ENCODE peak calls at places on chromosomes 13 and 19, in six cellular contexts. F is GM23338, P is endothelial cell of umbilical vein, U is trophoblast cell, B is GM12878, X is IMR-90. O is an unnamed sample.

GRCh38 chr19:1865172-1866010 is 2.0 kb upstream of the KLF16 start:
- DNase-seq in P (no peak), U (no peak), F (no peak), X (no peak), B (no peak), O (no peak)

GRCh38 chr13:71751074-71751473 is 115.9 kb downstream of the DACH1 start:
- DNase-seq in U (no peak), X (no peak), P (no peak), B (no peak), F (no peak), O (no peak)

GRCh38 chr19:37966211-37967072 is 59.4 kb downstream of the SIPA1L3 start:
- DNase-seq in U (peak), B (no peak), P (no peak), F (no peak), X (peak), O (no peak)

GRCh38 chr13:84096221-84096620 is 213.9 kb upstream of the SLITRK1 start:
- DNase-seq in X (peak), U (no peak), F (no peak), B (no peak), P (no peak), O (no peak)

GRCh38 chr13:71729441-71729840 is 137.6 kb downstream of the DACH1 start:
- DNase-seq in P (no peak), X (no peak), B (no peak), U (no peak), F (peak), O (no peak)

GRCh38 chr19:55257461-55258411 is 1.1 kb downstream of the PPP6R1 start:
- DNase-seq in X (peak), U (no peak), P (peak), F (peak), B (no peak), O (peak)

GRCh38 chr19:46786236-46787039 is 2.0 kb downstream of the SLC1A5 start:
- DNase-seq in B (no peak), F (peak), U (peak), X (peak), P (peak), O (peak)

GRCh38 chr19:8242212-8242821 is 33.1 kb downstream of the CERS4 start:
- DNase-seq in B (no peak), F (no peak), P (no peak), U (no peak), X (no peak), O (peak)

GRCh38 chr13:75935805-75936204 is 299.7 kb downstream of the LMO7 start:
- DNase-seq in B (no peak), X (no peak), U (no peak), P (no peak), F (peak), O (no peak)

GRCh38 chr19:38143847-38144246 is 80.2 kb downstream of the DPF1 start:
- DNase-seq in P (no peak), X (no peak), B (no peak), U (no peak), F (no peak), O (no peak)

GRCh38 chr13:111283457-111283856 is 37.0 kb upstream of the TEX29 start:
- DNase-seq in P (no peak), X (no peak), B (no peak), U (no peak), F (no peak), O (no peak)

GRCh38 chr19:33186835-33187540 is 7.1 kb upstream of the LRP3 start:
- DNase-seq in X (no peak), U (no peak), F (no peak), B (no peak), P (no peak), O (no peak)

GRCh38 chr19:38921420-38922274 is 8.9 kb downstream of the SARS2 start:
- DNase-seq in P (no peak), X (no peak), U (no peak), B (no peak), F (no peak), O (no peak)

GRCh38 chr13:99926014-99926731 is 45.4 kb downstream of the ZIC5 start:
- DNase-seq in B (no peak), X (peak), F (no peak), U (no peak), P (no peak), O (no peak)

GRCh38 chr13:77740931-77741586 is 43.6 kb downstream of the SLAIN1 start:
- DNase-seq in P (no peak), U (no peak), F (no peak), X (no peak), B (no peak), O (no peak)

GRCh38 chr13:50452761-50453160 is 390.7 kb downstream of the DLEU7 start:
- DNase-seq in P (no peak), U (no peak), X (no peak), F (no peak), B (no peak), O (no peak)

GRCh38 chr13:100154835-100155463 is 66.1 kb downstream of the PCCA start:
- DNase-seq in B (no peak), P (no peak), F (peak), X (no peak), U (no peak), O (no peak)

GRCh38 chr19:19423322-19423721 is 17.8 kb downstream of the GATAD2A start:
- DNase-seq in F (no peak), P (no peak), B (no peak), U (no peak), X (no peak), O (no peak)

GRCh38 chr13:84192125-84192524 is 309.9 kb upstream of the SLITRK1 start:
- DNase-seq in U (peak), F (no peak), B (no peak), P (no peak), X (peak), O (no peak)

GRCh38 chr19:5093297-5093858 is 124.5 kb downstream of the KDM4B start:
- DNase-seq in F (no peak), U (peak), P (no peak), X (no peak), B (no peak), O (no peak)

GRCh38 chr19:38686530-38686888 is 39.1 kb downstream of the ACTN4 start:
- DNase-seq in P (no peak), X (no peak), F (no peak), B (peak), U (no peak), O (no peak)

GRCh38 chr19:22118132-22118531 is 65.8 kb downstream of the ZNF257 start:
- DNase-seq in P (no peak), X (no peak), F (no peak), U (no peak), B (no peak), O (no peak)

GRCh38 chr19:48415395-48415794 is 21.9 kb downstream of the GRIN2D start:
- DNase-seq in P (peak), X (peak), U (peak), B (no peak), F (peak), O (peak)

GRCh38 chr19:16185123-16185924 is at the start of gene FAM32A:
- DNase-seq in B (peak), X (peak), F (peak), P (peak), U (peak), O (peak)

GRCh38 chr13:95677564-95678386 is 836 bp downstream of the DNAJC3 start:
- DNase-seq in P (peak), U (no peak), B (no peak), X (peak), F (peak), O (peak)

GRCh38 chr13:33101835-33102234 is 85.6 kb downstream of the KL start:
- DNase-seq in P (no peak), B (no peak), X (peak), U (no peak), F (no peak), O (no peak)

GRCh38 chr13:28819046-28819747 is 942 bp upstream of the MTUS2 start:
- DNase-seq in X (peak), P (peak), U (no peak), F (peak), B (no peak), O (no peak)

GRCh38 chr19:4066176-4066606 is 508 bp downstream of the ZBTB7A start:
- DNase-seq in X (no peak), B (no peak), F (no peak), U (no peak), P (no peak), O (no peak)

GRCh38 chr19:35404879-35405622 is 34.2 kb downstream of the GPR42 start:
- DNase-seq in U (peak), F (peak), B (peak), P (no peak), X (peak), O (no peak)

GRCh38 chr13:40402931-40403412 is 263.5 kb downstream of the FOXO1 start:
- DNase-seq in U (no peak), X (peak), F (peak), B (no peak), P (peak), O (no peak)

GRCh38 chr13:36359301-36359950 is 13.2 kb upstream of the SPART start:
- DNase-seq in F (no peak), U (no peak), B (no peak), P (no peak), X (no peak), O (no peak)

GRCh38 chr13:26198116-26198515 is 24.0 kb downstream of the RNF6 start:
- DNase-seq in B (no peak), P (no peak), U (no peak), X (no peak), F (no peak), O (no peak)

GRCh38 chr19:48636859-48637448 is at the start of gene DBP:
- DNase-seq in P (no peak), U (no peak), X (no peak), F (peak), B (no peak), O (no peak)

GRCh38 chr19:16903347-16903746 is 14.5 kb downstream of the F2RL3 start:
- DNase-seq in P (no peak), F (no peak), U (no peak), B (no peak), X (no peak), O (no peak)

GRCh38 chr13:101258071-101258470 is 158.2 kb downstream of the NALCN start:
- DNase-seq in U (peak), B (peak), P (peak), X (peak), F (peak), O (peak)

GRCh38 chr13:112342841-112343361 is 33.3 kb upstream of the SPACA7 start:
- DNase-seq in U (no peak), X (no peak), B (no peak), F (no peak), P (no peak), O (no peak)
- H3K4me2 ChIP-seq in U (no peak), X (no peak), B (no peak), F (no peak), P (no peak), O (no peak)

DNA sequence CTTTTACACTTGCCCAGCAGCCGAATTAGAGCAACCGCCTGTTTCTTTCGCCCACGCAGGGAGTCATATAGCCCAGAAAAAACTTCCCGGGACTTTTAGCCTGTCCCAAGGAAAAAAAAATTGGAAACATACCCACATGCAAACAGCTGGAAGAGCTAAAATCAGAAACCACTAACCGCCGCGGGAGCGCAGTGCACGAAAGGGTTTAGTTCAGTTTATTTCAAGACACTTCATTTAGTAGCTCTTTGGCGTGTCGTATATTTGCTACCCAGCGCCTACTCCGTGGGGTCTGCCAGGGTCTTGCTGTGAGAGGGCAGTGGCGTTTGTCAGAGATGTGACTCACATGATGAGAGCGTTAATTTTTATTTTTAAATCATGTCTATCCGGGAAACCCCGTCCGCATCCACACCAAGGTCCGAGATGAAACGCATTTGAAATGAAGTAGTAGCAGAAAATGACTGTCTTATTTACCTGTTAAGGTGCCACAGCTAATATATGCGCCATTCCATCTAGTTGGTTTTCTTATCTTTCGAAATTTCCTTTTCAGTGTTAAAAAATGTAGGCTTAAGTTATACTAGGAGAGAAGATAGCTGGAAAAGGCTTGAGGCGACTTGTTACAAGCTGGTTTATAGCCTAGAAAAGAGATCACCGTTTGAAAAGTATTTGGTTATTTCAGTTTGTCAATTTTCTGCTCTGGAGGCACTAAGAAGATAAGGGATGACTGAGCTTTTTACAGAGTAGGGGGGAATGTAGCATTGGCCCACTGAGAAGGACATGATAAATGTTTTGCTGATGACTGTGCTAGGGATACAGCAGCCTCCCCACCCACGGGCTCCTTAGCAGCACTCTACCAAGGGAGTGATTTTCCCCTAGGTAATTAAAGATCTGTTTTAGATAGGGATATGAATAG is 1.7 kb downstream of the KLF5 start:
- DNase-seq in U (peak), X (peak), P (peak), F (no peak), B (no peak), O (no peak)
- H3K4me2 ChIP-seq in U (peak), X (peak), P (peak), F (peak), B (peak), O (peak)

GRCh38 chr19:49929611-49930482 is 543 bp upstream of the NUP62 start:
- DNase-seq in P (peak), F (peak), X (peak), B (peak), U (peak), O (peak)

GRCh38 chr19:49932731-49933131 is 3.4 kb upstream of the NUP62 start:
- DNase-seq in U (no peak), B (no peak), F (no peak), X (no peak), P (no peak), O (no peak)

GRCh38 chr19:49932041-49932451 is 2.7 kb upstream of the NUP62 start:
- DNase-seq in X (no peak), U (peak), F (no peak), P (no peak), B (no peak), O (no peak)

GRCh38 chr19:49930483-49931011 is 1.2 kb upstream of the NUP62 start:
- DNase-seq in U (no peak), P (no peak), F (peak), B (no peak), X (no peak), O (peak)

GRCh38 chr19:49931293-49932040 is 2.2 kb upstream of the NUP62 start:
- DNase-seq in B (no peak), X (no peak), P (no peak), U (no peak), F (no peak), O (no peak)
- H3K4me2 ChIP-seq in B (peak), X (no peak), P (no peak), U (no peak), F (no peak), O (peak)

GRCh38 chr19:41748012-41748411 is 7.3 kb upstream of the CEACAM6 start:
- DNase-seq in F (no peak), P (no peak), U (no peak), B (no peak), X (no peak), O (no peak)
- H3K4me2 ChIP-seq in F (no peak), P (no peak), U (no peak), B (no peak), X (no peak), O (no peak)

GRCh38 chr19:54136086-54136863 is 1.3 kb upstream of the CNOT3 start:
- DNase-seq in X (peak), U (peak), B (no peak), F (peak), P (no peak), O (no peak)

GRCh38 chr19:54136864-54137113 is 773 bp upstream of the CNOT3 start:
- DNase-seq in X (no peak), P (no peak), B (no peak), F (no peak), U (no peak), O (no peak)

GRCh38 chr19:54137913-54138776 is 583 bp downstream of the CNOT3 start:
- DNase-seq in P (no peak), X (no peak), U (no peak), F (peak), B (no peak), O (peak)

GRCh38 chr19:54138777-54139256 is 1.3 kb downstream of the CNOT3 start:
- DNase-seq in P (no peak), X (no peak), U (no peak), B (no peak), F (no peak), O (peak)

GRCh38 chr19:54137114-54137912 is at the start of gene CNOT3:
- DNase-seq in F (peak), B (peak), U (peak), P (peak), X (peak), O (peak)
- H3K4me2 ChIP-seq in F (peak), B (peak), U (peak), P (peak), X (peak), O (peak)

DNA sequence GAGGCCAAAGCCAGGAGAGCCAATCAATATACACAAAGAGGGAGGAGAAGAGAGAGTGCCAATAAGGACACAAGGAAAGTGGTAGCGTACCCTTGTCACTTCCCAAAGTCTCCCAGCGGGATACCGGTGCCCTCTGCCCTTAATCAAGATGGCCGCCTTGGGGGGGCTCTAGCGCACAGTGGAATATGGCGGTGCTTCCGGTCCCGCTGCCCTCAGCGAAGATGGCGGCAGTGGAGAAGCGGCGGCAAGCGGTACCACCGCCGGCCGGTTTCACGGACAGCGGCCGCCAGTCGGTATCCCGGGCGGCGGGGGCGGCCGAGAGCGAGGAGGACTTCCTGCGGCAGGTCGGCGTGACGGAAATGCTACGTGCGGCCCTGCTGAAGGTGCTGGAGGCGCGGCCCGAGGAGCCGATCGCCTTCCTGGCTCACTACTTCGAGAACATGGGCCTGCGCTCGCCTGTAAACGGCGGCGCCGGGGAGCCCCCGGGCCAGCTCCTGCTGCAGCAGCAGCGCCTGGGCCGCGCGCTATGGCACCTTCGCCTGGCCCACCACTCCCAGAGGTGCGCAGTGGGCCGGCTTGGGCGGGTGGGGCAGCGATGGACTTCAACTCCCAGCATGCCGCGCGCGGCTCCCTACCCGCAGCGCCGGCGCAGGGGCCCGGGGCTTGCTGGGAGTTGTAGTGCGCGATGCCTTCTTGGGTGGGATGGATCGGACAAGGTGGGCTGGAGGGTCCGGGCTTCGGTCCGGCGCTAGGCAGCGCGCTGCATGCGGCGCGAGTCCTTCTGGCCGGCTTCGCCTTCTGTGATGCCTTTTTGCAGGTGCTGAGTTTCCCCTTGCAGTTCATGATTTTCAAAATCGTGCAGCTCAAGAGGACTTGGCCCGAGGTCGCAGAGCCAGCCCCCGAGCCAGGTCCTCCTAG is at the start of gene TPGS1:
- DNase-seq in F (peak), B (no peak), U (peak), P (no peak), X (peak), O (peak)
- H3K4me2 ChIP-seq in F (peak), B (peak), U (peak), P (peak), X (peak), O (peak)

DNA sequence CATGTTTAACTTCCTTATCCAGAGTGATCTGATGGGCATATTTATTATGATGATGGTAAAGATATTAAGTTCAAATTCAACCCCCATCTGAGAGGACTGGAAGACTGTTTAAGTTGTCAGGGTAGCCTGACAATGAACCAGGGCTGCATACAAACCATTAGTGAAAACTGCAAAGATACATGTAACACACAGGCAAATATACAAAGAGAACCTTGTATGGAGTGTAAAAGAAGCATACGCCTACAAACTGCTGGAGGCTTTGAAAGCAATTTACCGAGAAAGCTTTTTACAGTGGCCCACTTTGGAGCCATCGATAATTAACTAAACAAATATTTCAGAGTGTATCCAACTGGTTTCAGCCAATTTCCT is 231.4 kb upstream of the SPRY2 start:
- DNase-seq in F (no peak), X (no peak), U (no peak), P (no peak), B (no peak), O (no peak)
- H3K4me2 ChIP-seq in F (no peak), X (no peak), U (no peak), P (no peak), B (no peak), O (no peak)

GRCh38 chr13:46340631-46341111 is 46.4 kb downstream of the RUBCNL start:
- DNase-seq in U (no peak), B (no peak), F (no peak), X (no peak), P (no peak), O (no peak)
- H3K4me2 ChIP-seq in U (no peak), B (no peak), F (no peak), X (no peak), P (no peak), O (no peak)

O was measured in Karpas-422.